ENCODE peak calls at places on chromosomes 16 and 17, in five cellular contexts. K is mesothelial cell of epicardium; S is COR-L47; Q is activated CD4-positive, alpha-beta memory T cell treated with anti-CD3 and anti-CD28 coated beads, Interleukin-2, amount 10 ng/mL, durations not matched to agents 7 days and 5 days; J is hepatic stellate cell. D is an unnamed sample.

GRCh38 chr17:30519707-30520106 is 42.5 kb downstream of the GOSR1 start:
- DNase-seq in K (no peak), S (no peak), Q (no peak), J (peak; percentile 71), D (peak; percentile 66)

GRCh38 chr17:79988163-79988971 is 47.3 kb downstream of the TBC1D16 start:
- DNase-seq in K (no peak), S (peak; percentile 80), Q (no peak), J (no peak), D (peak; percentile 86)

GRCh38 chr16:4136229-4136813 is 20.1 kb upstream of the ADCY9 start:
- DNase-seq in K (no peak), S (no peak), Q (no peak), J (no peak), D (no peak)

GRCh38 chr17:50397919-50398285 is 579 bp upstream of the LRRC59 start:
- DNase-seq in K (no peak), S (no peak), Q (no peak), J (no peak), D (no peak)

GRCh38 chr17:33838281-33838680 is 416.8 kb upstream of the CCL2 start:
- DNase-seq in K (no peak), S (no peak), Q (no peak), J (no peak), D (no peak)

GRCh38 chr16:55171241-55171640 is 152.8 kb upstream of the IRX6 start:
- DNase-seq in K (no peak), S (no peak), Q (no peak), J (no peak), D (no peak)

GRCh38 chr17:45992175-45992574 is 6.9 kb upstream of the STH start:
- DNase-seq in K (no peak), S (no peak), Q (no peak), J (no peak), D (no peak)

GRCh38 chr16:84379008-84379730 is 10.8 kb downstream of the ATP2C2 start:
- DNase-seq in K (no peak), S (no peak), Q (no peak), J (no peak), D (no peak)

GRCh38 chr17:62109378-62109902 is 44.4 kb upstream of the MED13 start:
- DNase-seq in K (no peak), S (peak; percentile 36), Q (peak; percentile 76), J (peak; percentile 40), D (peak; percentile 78)

GRCh38 chr16:4416200-4417032 is at the start of gene CORO7:
- DNase-seq in K (peak; percentile 93), S (peak; percentile 94), Q (peak; percentile 98), J (peak; percentile 93), D (peak; percentile 98)

GRCh38 chr16:11955713-11956123 is 9.3 kb upstream of the TNFRSF17 start:
- DNase-seq in K (no peak), S (no peak), Q (no peak), J (peak; percentile 85), D (peak; percentile 92)

GRCh38 chr17:15257316-15257925 is 7.7 kb downstream of the PMP22 start:
- DNase-seq in K (peak; percentile 71), S (no peak), Q (peak; percentile 61), J (peak; percentile 86), D (peak; percentile 87)

GRCh38 chr17:73043686-73044581 is 48.6 kb downstream of the SLC39A11 start:
- DNase-seq in K (no peak), S (no peak), Q (no peak), J (peak; percentile 31), D (no peak)

GRCh38 chr17:233473-233941 is 52.1 kb upstream of the DOC2B start:
- DNase-seq in K (no peak), S (no peak), Q (no peak), J (no peak), D (no peak)

GRCh38 chr17:12592941-12593340 is 72.7 kb upstream of the MYOCD start:
- DNase-seq in K (no peak), S (no peak), Q (no peak), J (no peak), D (no peak)

GRCh38 chr17:64992325-64992802 is 64.2 kb downstream of the GNA13 start:
- DNase-seq in K (no peak), S (no peak), Q (no peak), J (no peak), D (peak; percentile 23)

GRCh38 chr17:82287013-82287848 is 13.7 kb upstream of the CSNK1D start:
- DNase-seq in K (no peak), S (no peak), Q (no peak), J (no peak), D (no peak)

GRCh38 chr16:66064811-66065530 is 301.5 kb upstream of the CDH5 start:
- DNase-seq in K (no peak), S (no peak), Q (no peak), J (no peak), D (no peak)

GRCh38 chr16:64397945-64398508 is 723.8 kb downstream of the CDH11 start:
- DNase-seq in K (no peak), S (no peak), Q (no peak), J (no peak), D (peak; percentile 31)

GRCh38 chr16:15618392-15618791 is 24.6 kb downstream of the MARF1 start:
- DNase-seq in K (no peak), S (no peak), Q (no peak), J (peak; percentile 44), D (peak; percentile 64)

GRCh38 chr17:20304961-20305360 is 162.4 kb downstream of the LGALS9B start:
- DNase-seq in K (no peak), S (no peak), Q (no peak), J (no peak), D (no peak)

GRCh38 chr16:59296002-59296401 is 561.9 kb upstream of the GOT2 start:
- DNase-seq in K (no peak), S (no peak), Q (no peak), J (no peak), D (peak; percentile 6)

GRCh38 chr17:57356153-57356721 is 99.9 kb downstream of the MSI2 start:
- DNase-seq in K (no peak), S (no peak), Q (no peak), J (no peak), D (no peak)

GRCh38 chr16:69703638-69704037 is 22.7 kb downstream of the NQO1 start:
- DNase-seq in K (no peak), S (no peak), Q (no peak), J (peak; percentile 15), D (no peak)

GRCh38 chr16:27784351-27785306 is 234.7 kb downstream of the KATNIP start:
- DNase-seq in K (no peak), S (no peak), Q (no peak), J (peak; percentile 41), D (no peak)

GRCh38 chr16:75296606-75297005 is 45.2 kb upstream of the BCAR1 start:
- DNase-seq in K (no peak), S (no peak), Q (no peak), J (no peak), D (peak; percentile 41)

GRCh38 chr17:30332057-30332542 is 1.8 kb downstream of the TMIGD1 start:
- DNase-seq in K (no peak), S (no peak), Q (peak; percentile 55), J (no peak), D (no peak)

GRCh38 chr17:78675316-78675616 is 98.1 kb upstream of the DNAH17 start:
- DNase-seq in K (no peak), S (no peak), Q (no peak), J (no peak), D (no peak)

GRCh38 chr17:32299579-32300158 is 34.0 kb downstream of the RHBDL3 start:
- DNase-seq in K (no peak), S (no peak), Q (no peak), J (no peak), D (no peak)

GRCh38 chr17:43755389-43755875 is 3.2 kb downstream of the SOST start:
- DNase-seq in K (peak; percentile 65), S (no peak), Q (peak; percentile 39), J (peak; percentile 42), D (peak; percentile 57)

GRCh38 chr17:31533546-31534155 is 142.2 kb downstream of the RAB11FIP4 start:
- DNase-seq in K (no peak), S (no peak), Q (no peak), J (peak; percentile 94), D (peak; percentile 90)

GRCh38 chr16:57185446-57185944 is 344 bp downstream of the PSME3IP1 start:
- DNase-seq in K (peak; percentile 48), S (peak; percentile 34), Q (no peak), J (peak; percentile 54), D (peak; percentile 55)

GRCh38 chr17:35536664-35537160 is 766 bp downstream of the SLFN12L start:
- DNase-seq in K (no peak), S (no peak), Q (peak; percentile 45), J (no peak), D (no peak)

GRCh38 chr17:68587026-68587425 is 14.1 kb downstream of the FAM20A start:
- DNase-seq in K (no peak), S (no peak), Q (no peak), J (no peak), D (no peak)

GRCh38 chr17:29664743-29665479 is 42.2 kb upstream of the CORO6 start:
- DNase-seq in K (no peak), S (no peak), Q (no peak), J (no peak), D (peak; percentile 41)

D was measured in AG20443.